ENCODE peak calls at places on chromosomes 11 and 22, in seven cellular contexts. One of them, this sample, is unnamed.

GRCh38 chr22:42173183-42173926 is 42.7 kb upstream of the CYP2D6 start:
- DNase-seq in NCI-H345: no peak
- DNase-seq in AG08396: no peak
- DNase-seq in HAP-1: no peak
- DNase-seq in HT-29: no peak
- DNase-seq in NCI-H82: no peak
- DNase-seq in neural crest cell: no peak
- DNase-seq in this sample: no peak

GRCh38 chr11:459511-460220 is 9.6 kb downstream of the PTDSS2 start:
- DNase-seq in HAP-1: no peak
- DNase-seq in NCI-H82: no peak
- DNase-seq in NCI-H345: no peak
- DNase-seq in AG08396: no peak
- DNase-seq in HT-29: no peak
- DNase-seq in neural crest cell: no peak
- DNase-seq in this sample: no peak

GRCh38 chr11:64234840-64235379 is 526 bp downstream of the VEGFB start:
- DNase-seq in AG08396: peak
- DNase-seq in NCI-H345: peak
- DNase-seq in HT-29: peak
- DNase-seq in NCI-H82: peak
- DNase-seq in HAP-1: peak
- DNase-seq in neural crest cell: no peak
- DNase-seq in this sample: no peak

GRCh38 chr11:122398167-122398566 is 257.4 kb upstream of the UBASH3B start:
- DNase-seq in AG08396: no peak
- DNase-seq in NCI-H82: no peak
- DNase-seq in neural crest cell: no peak
- DNase-seq in NCI-H345: no peak
- DNase-seq in HAP-1: no peak
- DNase-seq in HT-29: no peak
- DNase-seq in this sample: no peak

GRCh38 chr11:117039897-117040296 is 58.3 kb downstream of the SIK3 start:
- DNase-seq in neural crest cell: no peak
- DNase-seq in AG08396: no peak
- DNase-seq in HAP-1: no peak
- DNase-seq in HT-29: no peak
- DNase-seq in NCI-H345: no peak
- DNase-seq in NCI-H82: no peak
- DNase-seq in this sample: no peak

GRCh38 chr11:13110929-13111812 is 102.1 kb downstream of the RASSF10 start:
- DNase-seq in NCI-H345: peak
- DNase-seq in HAP-1: no peak
- DNase-seq in AG08396: no peak
- DNase-seq in NCI-H82: peak
- DNase-seq in neural crest cell: no peak
- DNase-seq in HT-29: no peak
- DNase-seq in this sample: no peak

GRCh38 chr11:1812274-1812673 is 22.5 kb upstream of the SYT8 start:
- DNase-seq in HAP-1: no peak
- DNase-seq in NCI-H82: no peak
- DNase-seq in HT-29: no peak
- DNase-seq in NCI-H345: no peak
- DNase-seq in AG08396: no peak
- DNase-seq in neural crest cell: no peak
- DNase-seq in this sample: no peak

GRCh38 chr11:59012106-59012941 is 73.0 kb downstream of the GLYATL1 start:
- DNase-seq in AG08396: no peak
- DNase-seq in neural crest cell: no peak
- DNase-seq in NCI-H82: no peak
- DNase-seq in NCI-H345: no peak
- DNase-seq in HAP-1: no peak
- DNase-seq in HT-29: no peak
- DNase-seq in this sample: no peak

GRCh38 chr22:16789860-16790493 is 35.2 kb downstream of the XKR3 start:
- DNase-seq in AG08396: no peak
- DNase-seq in HT-29: no peak
- DNase-seq in HAP-1: no peak
- DNase-seq in NCI-H345: no peak
- DNase-seq in NCI-H82: no peak
- DNase-seq in neural crest cell: no peak
- DNase-seq in this sample: no peak

GRCh38 chr11:121547574-121547973 is 94.8 kb upstream of the SORL1-AS1 start:
- DNase-seq in neural crest cell: no peak
- DNase-seq in HAP-1: no peak
- DNase-seq in NCI-H345: no peak
- DNase-seq in HT-29: no peak
- DNase-seq in NCI-H82: no peak
- DNase-seq in AG08396: no peak
- DNase-seq in this sample: no peak

GRCh38 chr22:50151571-50152537 is 18.7 kb upstream of the PANX2 start:
- DNase-seq in AG08396: no peak
- DNase-seq in neural crest cell: no peak
- DNase-seq in NCI-H82: no peak
- DNase-seq in NCI-H345: no peak
- DNase-seq in HAP-1: no peak
- DNase-seq in HT-29: no peak
- DNase-seq in this sample: no peak

GRCh38 chr11:57379732-57380131 is 1.2 kb downstream of the PRG3 start:
- DNase-seq in HT-29: peak
- DNase-seq in NCI-H345: no peak
- DNase-seq in AG08396: peak
- DNase-seq in HAP-1: peak
- DNase-seq in NCI-H82: no peak
- DNase-seq in neural crest cell: peak
- DNase-seq in this sample: no peak

GRCh38 chr11:120235024-120235628 is 4.8 kb upstream of the POU2F3 start:
- DNase-seq in HAP-1: peak
- DNase-seq in NCI-H82: peak
- DNase-seq in AG08396: peak
- DNase-seq in neural crest cell: peak
- DNase-seq in HT-29: peak
- DNase-seq in NCI-H345: peak
- DNase-seq in this sample: peak

GRCh38 chr22:42365337-42365865 is 66.8 kb downstream of the NFAM1 start:
- DNase-seq in HT-29: no peak
- DNase-seq in AG08396: no peak
- DNase-seq in HAP-1: peak
- DNase-seq in NCI-H82: peak
- DNase-seq in NCI-H345: peak
- DNase-seq in neural crest cell: no peak
- DNase-seq in this sample: peak

GRCh38 chr11:84947070-84947469 is 680.1 kb downstream of the DLG2 start:
- DNase-seq in neural crest cell: no peak
- DNase-seq in NCI-H345: no peak
- DNase-seq in HT-29: no peak
- DNase-seq in AG08396: no peak
- DNase-seq in HAP-1: no peak
- DNase-seq in NCI-H82: no peak
- DNase-seq in this sample: no peak

This sample was measured in NCI-H748 treated with DMSO at 0.1 percent for 48 hours.